ENCODE peak calls at places on chromosomes 12 and 14, in five cellular contexts. C is A549, I is WTC11, D is HepG2, E is GM12878. R is an unnamed sample.

GRCh38 chr14:34064349-34064748 is 113.5 kb upstream of the EGLN3 start:
- DNase-seq in C (no peak), I (no peak), D (no peak), E (no peak), R (no peak)

GRCh38 chr12:44459569-44459968 is 416.5 kb downstream of the NELL2 start:
- DNase-seq in C (no peak), I (no peak), D (no peak), E (no peak), R (no peak)

GRCh38 chr14:103847954-103848719 is 762 bp upstream of the PPP1R13B start:
- DNase-seq in C (no peak), I (peak), D (peak), E (no peak), R (peak)

GRCh38 chr14:69704319-69704718 is 62.6 kb upstream of the SRSF5 start:
- DNase-seq in C (no peak), I (no peak), D (no peak), E (no peak), R (no peak)

GRCh38 chr14:52910597-52910996 is 40.3 kb downstream of the FERMT2 start:
- DNase-seq in C (no peak), I (no peak), D (no peak), E (no peak), R (no peak)

GRCh38 chr14:23640524-23641141 is 4.5 kb downstream of the DHRS2 start:
- DNase-seq in C (no peak), I (peak), D (peak), E (no peak), R (no peak)

GRCh38 chr14:102362545-102363181 is at the start of the genes CINP and TECPR2:
- DNase-seq in C (peak), I (peak), D (peak), E (peak), R (peak)

GRCh38 chr12:130948136-130948535 is 5.6 kb upstream of the ADGRD1 start:
- DNase-seq in C (no peak), I (no peak), D (no peak), E (no peak), R (peak)

GRCh38 chr12:103877288-103877687 is 36.3 kb upstream of the NT5DC3 start:
- DNase-seq in C (no peak), I (no peak), D (no peak), E (no peak), R (no peak)

GRCh38 chr12:20364501-20364900 is 3.8 kb upstream of the PDE3A start:
- DNase-seq in C (no peak), I (no peak), D (no peak), E (no peak), R (no peak)

GRCh38 chr12:108690191-108690518 is 41.2 kb downstream of the CORO1C start:
- DNase-seq in C (no peak), I (no peak), D (no peak), E (no peak), R (no peak)

GRCh38 chr14:32546246-32546645 is 217.1 kb downstream of the AKAP6 start:
- DNase-seq in C (no peak), I (no peak), D (no peak), E (no peak), R (no peak)

GRCh38 chr14:93035917-93036651 is 79.6 kb downstream of the ITPK1 start:
- DNase-seq in C (peak), I (no peak), D (peak), E (no peak), R (peak)

GRCh38 chr12:71085575-71085974 is 72.2 kb downstream of the TSPAN8 start:
- DNase-seq in C (no peak), I (no peak), D (no peak), E (no peak), R (no peak)

GRCh38 chr14:85248881-85249635 is 280.9 kb upstream of the FLRT2 start:
- DNase-seq in C (no peak), I (peak), D (no peak), E (no peak), R (no peak)

GRCh38 chr14:34713681-34714319 is 593 bp downstream of the CFL2 start:
- DNase-seq in C (peak), I (no peak), D (peak), E (no peak), R (peak)

GRCh38 chr14:21264025-21264801 is 5.0 kb downstream of the HNRNPC start:
- DNase-seq in C (no peak), I (no peak), D (no peak), E (peak), R (no peak)

GRCh38 chr14:49220492-49220891 is 365.7 kb downstream of the RPS29 start:
- DNase-seq in C (no peak), I (no peak), D (no peak), E (no peak), R (no peak)

GRCh38 chr14:96627811-96628775 is 125.9 kb downstream of the PAPOLA start:
- DNase-seq in C (no peak), I (no peak), D (no peak), E (no peak), R (no peak)

GRCh38 chr12:130286041-130286440 is 51.6 kb upstream of the PIWIL1 start:
- DNase-seq in C (no peak), I (no peak), D (peak), E (no peak), R (peak)

GRCh38 chr12:119659289-119659897 is 8.5 kb upstream of the PRKAB1 start:
- DNase-seq in C (peak), I (peak), D (peak), E (no peak), R (peak)

GRCh38 chr14:55071870-55072640 is 20.6 kb downstream of the MAPK1IP1L start:
- DNase-seq in C (peak), I (no peak), D (no peak), E (peak), R (no peak)

DNA sequence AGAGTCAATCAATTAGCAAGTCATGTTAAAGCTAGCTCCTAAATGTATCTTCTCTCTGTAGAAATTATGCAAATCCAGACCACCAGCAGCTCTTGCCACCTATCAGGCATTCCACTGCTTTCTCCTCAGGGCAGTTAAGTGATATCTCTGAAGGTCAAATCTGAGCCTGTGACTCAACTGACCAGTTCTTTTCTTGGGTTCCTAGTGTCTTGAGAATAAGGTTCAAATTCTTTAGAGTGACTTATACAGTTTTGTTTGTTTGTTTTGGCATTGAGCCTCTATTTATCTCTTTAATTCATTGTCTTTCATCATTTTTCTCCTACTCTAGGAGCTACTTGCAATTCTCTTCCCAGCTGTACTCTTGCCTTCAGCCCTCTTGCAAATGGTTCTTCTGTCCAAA is 2.5 kb upstream of the LRIG3 start:
- DNase-seq in C (peak), I (no peak), D (no peak), E (no peak), R (no peak)
- TF ChIP-seq ESRRA in C (no peak), I (no peak), D (no peak), E (no peak), R (no peak)

DNA sequence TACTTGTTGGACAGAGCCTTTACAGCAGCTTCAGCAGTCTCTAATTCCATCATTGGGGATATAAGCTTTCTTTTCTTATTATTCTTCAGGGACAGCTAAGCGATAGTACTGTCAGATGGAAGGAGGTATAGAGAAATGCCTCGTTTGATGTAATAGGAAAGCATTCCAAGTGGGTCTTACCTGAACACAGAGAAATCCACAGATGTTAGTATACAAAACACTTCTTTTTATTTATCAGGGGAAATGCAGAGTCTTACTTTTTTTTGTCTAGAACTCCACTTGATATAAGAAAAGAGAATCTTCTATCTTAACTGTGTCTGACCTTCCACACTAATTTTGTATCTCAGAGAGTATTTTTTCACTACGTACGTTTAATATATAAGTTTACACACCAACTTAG is 1.9 kb downstream of the SYT1 start:
- DNase-seq in C (no peak), I (no peak), D (no peak), E (no peak), R (no peak)
- TF ChIP-seq ESRRA in C (no peak), I (no peak), D (no peak), E (no peak), R (no peak)

DNA sequence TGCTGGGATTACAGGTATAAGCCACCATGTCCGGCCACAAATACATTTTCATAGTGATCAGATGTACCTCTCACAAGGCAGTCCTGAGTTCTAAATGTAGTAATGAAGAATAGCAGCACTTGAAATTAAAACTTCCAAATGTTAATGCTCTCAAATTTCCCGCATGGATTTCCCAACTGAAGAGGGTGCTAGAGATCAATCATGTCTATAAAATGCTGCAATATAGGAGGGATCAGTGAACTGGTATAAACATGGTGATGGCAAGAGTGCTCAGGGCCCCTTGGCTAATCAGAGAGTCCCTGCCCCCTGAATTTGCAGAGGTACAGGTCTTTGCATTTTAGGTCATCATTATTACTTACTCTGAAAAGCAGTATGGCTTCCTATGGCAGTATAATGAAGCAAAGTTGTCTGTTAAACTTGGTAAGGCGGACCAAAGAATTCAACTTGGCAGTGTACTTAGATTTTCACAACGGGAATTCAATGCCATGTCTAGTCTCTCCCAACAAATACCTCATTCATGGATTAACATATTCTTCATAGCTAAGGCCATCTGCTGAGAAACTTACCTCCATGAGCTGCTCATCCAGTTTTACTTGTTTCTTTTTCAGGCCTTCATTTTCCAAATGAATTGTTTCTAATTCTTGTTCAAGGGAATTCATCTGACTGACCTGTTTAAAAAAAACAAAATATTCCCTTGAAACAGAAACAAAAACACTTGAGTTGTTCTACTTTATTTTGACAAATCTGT is 67.0 kb upstream of the SAV1 start:
- DNase-seq in C (no peak), I (no peak), D (no peak), E (no peak), R (no peak)
- TF ChIP-seq ESRRA in C (no peak), I (no peak), D (no peak), E (no peak), R (no peak)

GRCh38 chr14:99681101-99681831 is 2.8 kb upstream of the CYP46A1 start:
- DNase-seq in C (no peak), I (no peak), D (no peak), E (no peak), R (no peak)

GRCh38 chr14:99683619-99684355 is at the start of gene CYP46A1:
- DNase-seq in C (peak), I (peak), D (peak), E (peak), R (peak)

GRCh38 chr14:99682809-99683618 is 1.1 kb upstream of the CYP46A1 start:
- DNase-seq in C (peak), I (peak), D (peak), E (no peak), R (peak)

GRCh38 chr14:99679996-99680395 is 4.1 kb upstream of the CYP46A1 start:
- DNase-seq in C (no peak), I (no peak), D (no peak), E (no peak), R (no peak)

GRCh38 chr14:99681832-99682148 is 2.3 kb upstream of the CYP46A1 start:
- DNase-seq in C (no peak), I (no peak), D (no peak), E (no peak), R (no peak)
- TF ChIP-seq ESRRA in C (no peak), I (no peak), D (no peak), E (no peak), R (no peak)

GRCh38 chr12:65960820-65961691 is 136.8 kb downstream of the HMGA2 start:
- DNase-seq in C (no peak), I (no peak), D (peak), E (no peak), R (no peak)
- TF ChIP-seq ESRRA in C (no peak), I (no peak), D (no peak), E (no peak), R (no peak)

GRCh38 chr12:78118036-78118435 is 287.3 kb downstream of the NAV3 start:
- DNase-seq in C (peak), I (peak), D (no peak), E (no peak), R (peak)
- TF ChIP-seq ESRRA in C (no peak), I (no peak), D (no peak), E (no peak), R (no peak)